ENCODE peak calls at places on chromosomes 2 and 18, in four cellular contexts. I is mucosa of gallbladder, D is endodermal cell, J is NCI-H1694 treated with DMSO at 0.1 percent for 48 hours. S is an unnamed sample.

GRCh38 chr18:23662309-23663263 is at the start of gene ANKRD29:
- DNase-seq in J (peak; percentile 10), I (no peak), D (peak; percentile 80), S (no peak)

GRCh38 chr2:157459486-157459885 is 15.6 kb upstream of the CYTIP start:
- DNase-seq in J (no peak), D (no peak), I (no peak), S (no peak)

GRCh38 chr2:182302174-182302573 is 124.7 kb downstream of the PDE1A start:
- DNase-seq in D (no peak), J (no peak), I (no peak), S (no peak)

GRCh38 chr2:184644685-184645084 is 46.4 kb downstream of the ZNF804A start:
- DNase-seq in D (no peak), I (no peak), J (no peak), S (no peak)

GRCh38 chr2:12008425-12009061 is 262.1 kb downstream of the LPIN1 start:
- DNase-seq in I (no peak), D (no peak), J (no peak), S (no peak)

GRCh38 chr18:58456625-58457024 is 172.3 kb downstream of the ALPK2 start:
- DNase-seq in I (peak; percentile 64), D (no peak), J (no peak), S (no peak)

GRCh38 chr2:86297382-86298147 is 39.9 kb downstream of the REEP1 start:
- DNase-seq in J (no peak), D (no peak), I (no peak), S (no peak)

GRCh38 chr18:62539284-62540168 is 16.7 kb downstream of the ZCCHC2 start:
- DNase-seq in D (no peak), J (no peak), I (no peak), S (no peak)

GRCh38 chr2:102599486-102599885 is 19.9 kb upstream of the SLC9A2 start:
- DNase-seq in J (no peak), I (no peak), D (peak; percentile 54), S (no peak)

GRCh38 chr2:9029721-9030120 is 26.2 kb upstream of the MBOAT2 start:
- DNase-seq in D (no peak), J (no peak), I (no peak), S (no peak)

GRCh38 chr2:57760448-57760847 is 286.2 kb upstream of the VRK2 start:
- DNase-seq in I (no peak), J (peak; percentile 52), D (no peak), S (no peak)

GRCh38 chr2:11505652-11506610 is 27.9 kb upstream of the GREB1 start:
- DNase-seq in I (no peak), D (no peak), J (no peak), S (no peak)

GRCh38 chr2:189347540-189347939 is 93.7 kb upstream of the WDR75 start:
- DNase-seq in D (no peak), I (peak; percentile 57), J (no peak), S (no peak)

GRCh38 chr18:8890957-8891464 is 185.7 kb downstream of the MTCL1 start:
- DNase-seq in J (no peak), I (peak; percentile 68), D (peak; percentile 80), S (no peak)

GRCh38 chr18:13407484-13407883 is 188.9 kb downstream of the LDLRAD4 start:
- DNase-seq in J (no peak), D (no peak), I (no peak), S (no peak)

GRCh38 chr18:58495202-58495601 is 133.7 kb downstream of the ALPK2 start:
- DNase-seq in J (no peak), I (no peak), D (no peak), S (no peak)

GRCh38 chr2:128903637-128904036 is 585.0 kb upstream of the HS6ST1 start:
- DNase-seq in J (no peak), I (no peak), D (no peak), S (no peak)

GRCh38 chr18:25099838-25100393 is 252.1 kb downstream of the ZNF521 start:
- DNase-seq in I (no peak), D (no peak), J (no peak), S (no peak)

GRCh38 chr2:121626777-121627524 is 22.3 kb downstream of the CLASP1 start:
- DNase-seq in D (no peak), I (peak; percentile 40), J (no peak), S (no peak)

GRCh38 chr2:69089244-69089643 is 76.3 kb downstream of the ANTXR1 start:
- DNase-seq in D (no peak), J (no peak), I (no peak), S (no peak)

GRCh38 chr2:108583903-108584520 is 49.7 kb downstream of the LIMS1 start:
- DNase-seq in I (peak; percentile 78), J (peak; percentile 74), D (peak; percentile 83), S (no peak)

GRCh38 chr18:27887287-27887686 is 289.6 kb downstream of the CDH2 start:
- DNase-seq in D (no peak), I (no peak), J (no peak), S (no peak)

GRCh38 chr2:197247083-197247482 is 63.5 kb downstream of the ANKRD44 start:
- DNase-seq in I (no peak), J (no peak), D (no peak), S (no peak)

GRCh38 chr2:24359701-24360049 is 661 bp downstream of the ITSN2 start:
- DNase-seq in D (no peak), J (no peak), I (peak; percentile 47), S (no peak)

GRCh38 chr2:161625314-161625919 is 1.2 kb downstream of the SLC4A10 start:
- DNase-seq in J (peak; percentile 57), I (no peak), D (peak; percentile 88), S (no peak)

GRCh38 chr2:88234760-88235159 is 64.6 kb downstream of the THNSL2 start:
- DNase-seq in D (peak; percentile 40), I (no peak), J (no peak), S (no peak)

GRCh38 chr2:215161301-215161829 is 22.9 kb upstream of the ABCA12 start:
- DNase-seq in D (peak; percentile 50), J (no peak), I (no peak), S (no peak)

GRCh38 chr2:19649107-19649506 is 252.7 kb downstream of the TTC32 start:
- DNase-seq in J (no peak), I (no peak), D (no peak), S (no peak)

GRCh38 chr2:120892271-120892966 is 156.8 kb downstream of the GLI2 start:
- DNase-seq in D (no peak), I (no peak), J (no peak), S (no peak)

GRCh38 chr18:75221902-75222301 is 11.3 kb downstream of the TSHZ1 start:
- DNase-seq in D (no peak), I (no peak), J (no peak), S (no peak)

GRCh38 chr2:172200495-172201085 is 97.9 kb upstream of the DLX2 start:
- DNase-seq in D (peak; percentile 64), I (no peak), J (peak; percentile 30), S (no peak)

GRCh38 chr2:238682536-238682935 is 165.3 kb upstream of the TWIST2 start:
- DNase-seq in D (peak; percentile 44), J (no peak), I (no peak), S (peak; percentile 49)

GRCh38 chr18:55768255-55768654 is 180.3 kb upstream of the TCF4 start:
- DNase-seq in D (peak; percentile 79), J (no peak), I (no peak), S (no peak)

S was measured in coronary artery.